ENCODE peak calls at places on chromosome 11, in ten cellular contexts. Y is NCI-H1417; O is T-helper 9 cell; Z is stimulated activated CD4-positive, alpha-beta T cell treated with anti-CD3 and anti-CD28 coated beads, Interleukin-4, amount 100 ng/mL, for 48 hours; G is GM10248; V is LoVo; P is mucosa of descending colon; S is OCI-LY7; W is NCI-H2107; B is renal cortical epithelial cell. K is an unnamed sample.
A peak's percentile ranks its signal among the peaks of the same experiment; 100 is the strongest.

GRCh38 chr11:121965330-121965729 is 150.7 kb downstream of the BLID start:
- DNase-seq in O (no peak), S (no peak), Z (no peak), V (no peak), B (peak; percentile 3), P (no peak), G (no peak), Y (no peak), W (no peak), K (peak; percentile 89)

GRCh38 chr11:1531418-1531817 is 40.7 kb downstream of the DUSP8 start:
- DNase-seq in Z (no peak), W (no peak), O (no peak), P (no peak), B (no peak), V (no peak), G (no peak), S (no peak), Y (peak; percentile 63), K (peak; percentile 53)

GRCh38 chr11:100932474-100933100 is 197.0 kb downstream of the PGR start:
- DNase-seq in Y (peak; percentile 64), V (peak; percentile 9), B (peak; percentile 58), W (no peak), O (no peak), Z (no peak), S (peak; percentile 22), P (no peak), G (peak; percentile 13), K (peak; percentile 48)

GRCh38 chr11:33507967-33508366 is 192.7 kb downstream of the C11orf91 start:
- DNase-seq in Z (no peak), P (no peak), V (no peak), W (no peak), Y (no peak), S (no peak), G (no peak), O (no peak), B (peak; percentile 45), K (peak; percentile 60)

GRCh38 chr11:76598426-76598839 is 72.1 kb downstream of the LRRC32 start:
- DNase-seq in V (no peak), S (peak; percentile 87), O (no peak), Z (no peak), Y (peak; percentile 74), B (peak; percentile 25), P (peak; percentile 49), G (peak; percentile 77), W (no peak), K (no peak)

GRCh38 chr11:829116-829945 is 1.6 kb downstream of the CRACR2B start:
- DNase-seq in Y (peak; percentile 58), P (peak; percentile 69), S (no peak), W (no peak), B (no peak), V (no peak), O (no peak), G (no peak), Z (no peak), K (no peak)

GRCh38 chr11:12534549-12534948 is 139.7 kb upstream of the TEAD1 start:
- DNase-seq in Y (no peak), V (no peak), G (no peak), S (no peak), Z (no peak), P (no peak), O (no peak), B (no peak), W (no peak), K (no peak)

GRCh38 chr11:121889931-121890330 is 226.1 kb downstream of the BLID start:
- DNase-seq in O (no peak), S (no peak), Y (no peak), G (no peak), B (peak; percentile 65), W (no peak), V (no peak), P (no peak), Z (no peak), K (peak; percentile 68)

GRCh38 chr11:107576497-107577086 is 11.1 kb upstream of the ALKBH8 start:
- DNase-seq in W (no peak), P (no peak), G (peak; percentile 62), B (peak; percentile 14), Y (peak; percentile 69), Z (peak; percentile 40), O (peak; percentile 42), V (peak; percentile 42), S (peak; percentile 63), K (peak; percentile 41)

GRCh38 chr11:133366088-133366487 is 166.2 kb downstream of the OPCML start:
- DNase-seq in V (no peak), B (no peak), W (no peak), Y (no peak), Z (no peak), P (no peak), O (no peak), G (no peak), S (no peak), K (no peak)

GRCh38 chr11:82270870-82271269 is 462.8 kb downstream of the FAM181B start:
- DNase-seq in G (no peak), P (no peak), V (no peak), Z (no peak), W (no peak), S (no peak), Y (no peak), O (no peak), B (no peak), K (no peak)

GRCh38 chr11:15499684-15500083 is 385.0 kb downstream of the INSC start:
- DNase-seq in Z (no peak), V (no peak), O (no peak), W (peak; percentile 32), P (no peak), S (no peak), B (no peak), Y (no peak), G (no peak), K (no peak)

GRCh38 chr11:65424200-65425104 is 1.9 kb downstream of the NEAT1 start:
- DNase-seq in Y (peak; percentile 75), S (peak; percentile 71), W (no peak), B (peak; percentile 18), V (peak; percentile 65), P (no peak), O (peak; percentile 41), G (no peak), Z (peak; percentile 66), K (peak; percentile 34)

GRCh38 chr11:44096360-44097188 is 1.1 kb downstream of the EXT2 start:
- DNase-seq in W (no peak), S (peak; percentile 1), G (peak; percentile 24), B (peak; percentile 74), O (no peak), V (peak; percentile 16), Y (no peak), P (peak; percentile 66), Z (no peak), K (peak; percentile 92)

GRCh38 chr11:66002648-66003225 is 434 bp downstream of the BANF1 start:
- DNase-seq in W (no peak), G (peak; percentile 84), O (no peak), P (no peak), Y (no peak), V (peak; percentile 56), Z (no peak), B (peak; percentile 33), S (no peak), K (peak; percentile 31)

GRCh38 chr11:134725939-134726639 is 314.0 kb upstream of the B3GAT1 start:
- DNase-seq in Z (no peak), S (no peak), O (no peak), Y (peak; percentile 39), W (no peak), V (peak; percentile 8), P (no peak), G (no peak), B (no peak), K (no peak)

K was measured in bronchial epithelial cell.